ENCODE peak calls at places on chromosome 11, in four cellular contexts. N is T follicular helper cell; S is neural crest cell; X is stimulated activated CD4-positive, alpha-beta T cell treated with anti-CD3 and anti-CD28 coated beads, Interleukin-2, amount 100 ng/mL, for 48 hours. U is an unnamed sample.
A peak's percentile ranks its signal among the peaks of the same experiment; 100 is the strongest.

GRCh38 chr11:110184974-110185597 is 91.9 kb downstream of the ZC3H12C start:
- DNase-seq in N (no peak), S (no peak), X (no peak), U (no peak)

GRCh38 chr11:134474070-134474860 is 62.2 kb upstream of the B3GAT1 start:
- DNase-seq in N (no peak), S (no peak), X (no peak), U (no peak)

GRCh38 chr11:70026726-70027125 is 51.4 kb upstream of the ANO1 start:
- DNase-seq in N (no peak), S (no peak), X (no peak), U (no peak)

GRCh38 chr11:65058419-65059054 is at the start of gene NAALADL1:
- DNase-seq in N (no peak), S (no peak), X (no peak), U (no peak)

GRCh38 chr11:57871231-57871630 is 109.6 kb downstream of the CTNND1 start:
- DNase-seq in N (no peak), S (no peak), X (no peak), U (no peak)

GRCh38 chr11:84234462-84235202 is 948.5 kb upstream of the CCDC90B start:
- DNase-seq in N (no peak), S (no peak), X (no peak), U (peak; percentile 62)

GRCh38 chr11:69660001-69660500 is 15.1 kb downstream of the LTO1 start:
- DNase-seq in N (no peak), S (no peak), X (no peak), U (no peak)

GRCh38 chr11:64097468-64098317 is 62.0 kb downstream of the FLRT1 start:
- DNase-seq in N (no peak), S (no peak), X (no peak), U (no peak)

GRCh38 chr11:14235701-14236100 is 123.3 kb downstream of the RRAS2 start:
- DNase-seq in N (no peak), S (no peak), X (no peak), U (no peak)